ENCODE peak calls at places on chromosome 6, in seven cellular contexts. E is heart left ventricle, G is GM20000, X is A549, Z is AG10803, V is RWPE1, F is left lung. J is an unnamed sample.

GRCh38 chr6:18047406-18047805 is 60.0 kb upstream of the KIF13A start:
- DNase-seq in E (no peak), G (no peak), X (no peak), Z (peak), V (peak), F (no peak), J (no peak)

GRCh38 chr6:34194770-34195169 is 41.9 kb upstream of the HMGA1 start:
- DNase-seq in E (no peak), G (no peak), X (no peak), Z (no peak), V (no peak), F (no peak), J (no peak)

GRCh38 chr6:13038315-13039261 is 289.7 kb downstream of the TBC1D7 start:
- DNase-seq in E (peak), G (no peak), X (no peak), Z (no peak), V (no peak), F (no peak), J (no peak)

GRCh38 chr6:164246082-164246481 is 831.6 kb downstream of the QKI start:
- DNase-seq in E (no peak), G (no peak), X (no peak), Z (no peak), V (no peak), F (no peak), J (no peak)

GRCh38 chr6:96899019-96899418 is 1.3 kb upstream of the NDUFAF4 start:
- DNase-seq in E (no peak), G (peak), X (peak), Z (peak), V (peak), F (no peak), J (no peak)

GRCh38 chr6:55210952-55211351 is 36.6 kb downstream of the HCRTR2 start:
- DNase-seq in E (no peak), G (no peak), X (no peak), Z (no peak), V (no peak), F (no peak), J (no peak)

GRCh38 chr6:121748376-121748775 is 312.9 kb downstream of the GJA1 start:
- DNase-seq in E (no peak), G (no peak), X (no peak), Z (peak), V (no peak), F (no peak), J (no peak)

GRCh38 chr6:3384346-3385143 is 72.3 kb downstream of the SLC22A23 start:
- DNase-seq in E (no peak), G (no peak), X (no peak), Z (no peak), V (no peak), F (no peak), J (no peak)

GRCh38 chr6:150016324-150017185 is 8.8 kb downstream of the RAET1L start:
- DNase-seq in E (peak), G (peak), X (peak), Z (peak), V (peak), F (no peak), J (no peak)

GRCh38 chr6:167467793-167468431 is 143.0 kb downstream of the TTLL2 start:
- DNase-seq in E (no peak), G (no peak), X (no peak), Z (no peak), V (no peak), F (no peak), J (no peak)

GRCh38 chr6:116422238-116422637 is 38.9 kb upstream of the CALHM6 start:
- DNase-seq in E (no peak), G (no peak), X (no peak), Z (no peak), V (no peak), F (no peak), J (no peak)

GRCh38 chr6:130794010-130794675 is 33.1 kb upstream of the SMLR1 start:
- DNase-seq in E (no peak), G (no peak), X (no peak), Z (no peak), V (no peak), F (no peak), J (no peak)

GRCh38 chr6:3165631-3166534 is 8.5 kb upstream of the TUBB2A start:
- DNase-seq in E (no peak), G (no peak), X (no peak), Z (peak), V (no peak), F (no peak), J (no peak)

GRCh38 chr6:158926429-158926828 is 73.6 kb downstream of the RSPH3 start:
- DNase-seq in E (no peak), G (no peak), X (no peak), Z (peak), V (no peak), F (no peak), J (no peak)

GRCh38 chr6:16559091-16559490 is 202.2 kb downstream of the ATXN1 start:
- DNase-seq in E (no peak), G (no peak), X (no peak), Z (no peak), V (no peak), F (no peak), J (no peak)

GRCh38 chr6:155265843-155266535 is 2.2 kb downstream of the CLDN20 start:
- DNase-seq in E (no peak), G (no peak), X (no peak), Z (no peak), V (no peak), F (no peak), J (no peak)

GRCh38 chr6:47298475-47298874 is 11.2 kb downstream of the TNFRSF21 start:
- DNase-seq in E (no peak), G (no peak), X (no peak), Z (no peak), V (no peak), F (no peak), J (no peak)

GRCh38 chr6:137707590-137708360 is 159.3 kb upstream of the TNFAIP3 start:
- DNase-seq in E (peak), G (peak), X (peak), Z (peak), V (peak), F (peak), J (peak)

GRCh38 chr6:75368864-75369402 is 84.3 kb upstream of the TMEM30A start:
- DNase-seq in E (no peak), G (no peak), X (no peak), Z (no peak), V (no peak), F (no peak), J (no peak)

GRCh38 chr6:75363304-75363703 is 78.7 kb upstream of the TMEM30A start:
- DNase-seq in E (no peak), G (no peak), X (no peak), Z (no peak), V (no peak), F (no peak), J (no peak)

GRCh38 chr6:75372884-75373283 is 88.3 kb upstream of the TMEM30A start:
- DNase-seq in E (no peak), G (no peak), X (no peak), Z (no peak), V (no peak), F (no peak), J (no peak)

DNA sequence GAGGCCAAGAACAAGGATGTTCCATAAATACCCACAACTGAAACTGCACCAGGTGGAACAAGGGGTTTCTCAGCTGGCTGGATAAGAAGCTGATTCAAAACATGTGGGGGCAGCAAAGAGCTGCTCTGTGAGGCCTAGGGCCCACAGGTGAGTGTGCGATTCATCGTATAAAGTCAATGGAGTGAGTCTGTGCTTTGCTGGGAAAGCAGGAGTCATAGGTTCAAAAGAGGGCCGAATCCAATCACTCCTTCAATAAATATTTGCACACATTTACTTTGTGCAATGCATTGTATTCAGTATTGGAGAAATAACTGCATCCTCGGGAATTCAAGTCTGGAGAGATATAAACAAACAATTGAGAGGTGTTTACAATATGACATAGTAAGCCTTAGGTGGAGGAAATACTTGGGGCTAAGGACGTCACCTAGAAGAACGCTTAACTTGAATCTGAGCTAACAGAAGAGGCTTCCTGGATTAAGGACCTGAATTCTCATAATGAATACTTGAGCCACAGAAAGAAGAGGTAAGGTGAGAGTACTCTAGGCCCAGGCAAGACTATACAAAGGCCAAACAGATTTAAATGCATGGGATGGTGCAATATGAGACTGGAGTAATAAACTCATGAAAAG is 83.7 kb upstream of the TMEM30A start:
- DNase-seq in E (peak), G (peak), X (peak), Z (no peak), V (peak), F (peak), J (no peak)
- TF ChIP-seq CTCF in E (peak), G (peak), X (peak), Z (peak), V (no peak), F (no peak), J (no peak)

GRCh38 chr6:7846971-7847818 is 63.4 kb downstream of the TXNDC5 start:
- DNase-seq in E (no peak), G (no peak), X (no peak), Z (peak), V (no peak), F (no peak), J (no peak)
- TF ChIP-seq CTCF in E (no peak), G (no peak), X (no peak), Z (no peak), V (no peak), F (no peak), J (no peak)

GRCh38 chr6:169911264-169912263 is 160.1 kb downstream of the ERMARD start:
- DNase-seq in E (no peak), G (no peak), X (no peak), Z (no peak), V (no peak), F (no peak), J (no peak)

GRCh38 chr6:169913096-169913615 is 161.7 kb downstream of the ERMARD start:
- DNase-seq in E (no peak), G (no peak), X (no peak), Z (no peak), V (no peak), F (no peak), J (no peak)

GRCh38 chr6:169915769-169916550 is 164.5 kb downstream of the ERMARD start:
- DNase-seq in E (no peak), G (no peak), X (no peak), Z (no peak), V (no peak), F (no peak), J (no peak)

GRCh38 chr6:169909113-169909512 is 157.7 kb downstream of the ERMARD start:
- DNase-seq in E (no peak), G (no peak), X (no peak), Z (no peak), V (no peak), F (no peak), J (no peak)

GRCh38 chr6:169912266-169913095 is 161.1 kb downstream of the ERMARD start:
- DNase-seq in E (no peak), G (no peak), X (no peak), Z (peak), V (no peak), F (no peak), J (no peak)
- TF ChIP-seq CTCF in E (no peak), G (no peak), X (no peak), Z (no peak), V (no peak), F (no peak), J (no peak)

DNA sequence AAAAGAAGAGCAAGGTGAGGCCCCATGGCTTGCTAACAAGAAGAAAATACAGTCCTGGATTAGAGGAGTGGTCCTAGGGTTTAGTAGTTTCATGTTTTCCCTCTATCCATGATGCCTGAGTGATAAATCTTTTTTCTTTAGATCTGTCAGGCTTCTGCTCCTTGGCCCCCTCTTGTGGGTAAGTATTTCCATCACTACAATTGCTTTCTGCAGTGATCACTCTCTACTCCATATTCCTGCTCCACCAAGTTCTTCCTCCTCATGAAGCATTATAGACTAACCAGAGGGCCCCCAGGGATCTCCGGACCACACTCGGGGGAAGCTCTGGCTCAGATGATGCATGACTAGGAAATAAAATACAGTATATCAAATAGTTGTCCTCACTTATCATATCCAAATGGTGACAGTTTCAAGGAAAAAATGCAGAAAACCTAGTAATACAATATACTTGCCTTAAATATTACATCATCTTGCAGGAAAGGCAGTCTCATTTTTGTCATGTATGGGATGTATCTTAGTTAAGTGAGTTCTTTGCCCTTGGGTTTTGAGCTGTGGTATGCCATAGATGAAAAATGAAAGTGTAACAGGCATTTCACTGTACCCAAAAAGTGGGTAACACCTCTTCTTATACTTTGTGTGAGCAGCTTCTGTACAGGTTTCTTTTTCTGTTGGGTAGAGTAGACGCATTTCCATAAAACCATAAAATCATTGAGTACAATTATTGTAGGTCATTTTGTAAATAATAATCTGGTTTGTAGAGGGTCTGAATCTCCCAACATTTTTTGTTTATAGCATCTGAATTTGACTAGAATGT is 200.9 kb upstream of the EYA4 start:
- DNase-seq in E (no peak), G (peak), X (peak), Z (peak), V (peak), F (no peak), J (no peak)
- TF ChIP-seq CTCF in E (no peak), G (no peak), X (peak), Z (peak), V (no peak), F (peak), J (no peak)